ENCODE peak calls at places on chromosome 22, in four cellular contexts. One of them, this sample, is unnamed.

GRCh38 chr22:42091446-42091764 is 833 bp upstream of the NDUFA6 start:
- DNase-seq in IMR-90: no peak
- DNase-seq in transverse colon: no peak
- DNase-seq in heart left ventricle: no peak
- DNase-seq in this sample: no peak

GRCh38 chr22:30206964-30207363 is 39.6 kb downstream of the LIF start:
- DNase-seq in IMR-90: peak
- DNase-seq in transverse colon: no peak
- DNase-seq in heart left ventricle: no peak
- DNase-seq in this sample: no peak

GRCh38 chr22:47195676-47196492 is 433.4 kb downstream of the TBC1D22A start:
- DNase-seq in IMR-90: no peak
- DNase-seq in transverse colon: no peak
- DNase-seq in heart left ventricle: peak
- DNase-seq in this sample: no peak

GRCh38 chr22:29208879-29209623 is 3.4 kb downstream of the EMID1 start:
- DNase-seq in IMR-90: no peak
- DNase-seq in transverse colon: peak
- DNase-seq in heart left ventricle: no peak
- DNase-seq in this sample: no peak

GRCh38 chr22:29073618-29074275 is 912 bp downstream of the KREMEN1 start:
- DNase-seq in IMR-90: no peak
- DNase-seq in transverse colon: peak
- DNase-seq in heart left ventricle: peak
- DNase-seq in this sample: peak

GRCh38 chr22:30390974-30391691 is 3.9 kb upstream of the RNF215 start:
- DNase-seq in IMR-90: peak
- DNase-seq in transverse colon: peak
- DNase-seq in heart left ventricle: peak
- DNase-seq in this sample: peak

GRCh38 chr22:49119551-49119952 is 708.1 kb downstream of the BRD1 start:
- DNase-seq in IMR-90: no peak
- DNase-seq in transverse colon: no peak
- DNase-seq in heart left ventricle: no peak
- DNase-seq in this sample: no peak

GRCh38 chr22:18065256-18065655 is 12.5 kb upstream of the PEX26 start:
- DNase-seq in IMR-90: no peak
- DNase-seq in transverse colon: no peak
- DNase-seq in heart left ventricle: no peak
- DNase-seq in this sample: no peak

GRCh38 chr22:28674121-28674563 is 5.5 kb downstream of the TTC28 start:
- DNase-seq in IMR-90: peak
- DNase-seq in transverse colon: no peak
- DNase-seq in heart left ventricle: no peak
- DNase-seq in this sample: no peak

GRCh38 chr22:44337658-44338004 is 24.9 kb upstream of the SHISAL1 start:
- DNase-seq in IMR-90: peak
- DNase-seq in transverse colon: peak
- DNase-seq in heart left ventricle: no peak
- DNase-seq in this sample: no peak

GRCh38 chr22:26159886-26160285 is 9.4 kb upstream of the SEZ6L start:
- DNase-seq in IMR-90: no peak
- DNase-seq in transverse colon: no peak
- DNase-seq in heart left ventricle: no peak
- DNase-seq in this sample: no peak

GRCh38 chr22:44259366-44260215 is 53.2 kb downstream of the SHISAL1 start:
- DNase-seq in IMR-90: no peak
- DNase-seq in transverse colon: no peak
- DNase-seq in heart left ventricle: no peak
- DNase-seq in this sample: no peak

GRCh38 chr22:27212617-27213177 is 555.3 kb downstream of the MIAT start:
- DNase-seq in IMR-90: peak
- DNase-seq in transverse colon: peak
- DNase-seq in heart left ventricle: peak
- DNase-seq in this sample: peak

GRCh38 chr22:43171607-43172006 is 15.3 kb downstream of the TTLL12 start:
- DNase-seq in IMR-90: no peak
- DNase-seq in transverse colon: peak
- DNase-seq in heart left ventricle: no peak
- DNase-seq in this sample: no peak

GRCh38 chr22:48268771-48269552 is 1506.5 kb downstream of the TBC1D22A start:
- DNase-seq in IMR-90: no peak
- DNase-seq in transverse colon: no peak
- DNase-seq in heart left ventricle: no peak
- DNase-seq in this sample: no peak

GRCh38 chr22:47275479-47276218 is 513.2 kb downstream of the TBC1D22A start:
- DNase-seq in IMR-90: no peak
- DNase-seq in transverse colon: no peak
- DNase-seq in heart left ventricle: no peak
- DNase-seq in this sample: no peak

GRCh38 chr22:43446037-43446803 is 34.4 kb downstream of the MPPED1 start:
- DNase-seq in IMR-90: peak
- DNase-seq in transverse colon: no peak
- DNase-seq in heart left ventricle: no peak
- DNase-seq in this sample: no peak

GRCh38 chr22:25403752-25404471 is 160.6 kb upstream of the GRK3 start:
- DNase-seq in IMR-90: peak
- DNase-seq in transverse colon: no peak
- DNase-seq in heart left ventricle: no peak
- DNase-seq in this sample: no peak

GRCh38 chr22:41939981-41940852 is 6.7 kb downstream of the CENPM start:
- DNase-seq in IMR-90: no peak
- DNase-seq in transverse colon: peak
- DNase-seq in heart left ventricle: no peak
- DNase-seq in this sample: peak

GRCh38 chr22:30903876-30904460 is 64.6 kb downstream of the MORC2 start:
- DNase-seq in IMR-90: no peak
- DNase-seq in transverse colon: no peak
- DNase-seq in heart left ventricle: no peak
- DNase-seq in this sample: no peak

GRCh38 chr22:26995222-26995621 is 337.8 kb downstream of the MIAT start:
- DNase-seq in IMR-90: no peak
- DNase-seq in transverse colon: peak
- DNase-seq in heart left ventricle: no peak
- DNase-seq in this sample: no peak

GRCh38 chr22:22787151-22787550 is 100.5 kb upstream of the IGLL5 start:
- DNase-seq in IMR-90: no peak
- DNase-seq in transverse colon: no peak
- DNase-seq in heart left ventricle: no peak
- DNase-seq in this sample: no peak

GRCh38 chr22:22786301-22787115 is 101.1 kb upstream of the IGLL5 start:
- DNase-seq in IMR-90: no peak
- DNase-seq in transverse colon: no peak
- DNase-seq in heart left ventricle: no peak
- DNase-seq in this sample: no peak

GRCh38 chr22:22788460-22789037 is 99.1 kb upstream of the IGLL5 start:
- DNase-seq in IMR-90: no peak
- DNase-seq in transverse colon: no peak
- DNase-seq in heart left ventricle: no peak
- DNase-seq in this sample: no peak

GRCh38 chr22:22789233-22789921 is 98.2 kb upstream of the IGLL5 start:
- DNase-seq in IMR-90: no peak
- DNase-seq in transverse colon: no peak
- DNase-seq in heart left ventricle: no peak
- DNase-seq in this sample: no peak

DNA sequence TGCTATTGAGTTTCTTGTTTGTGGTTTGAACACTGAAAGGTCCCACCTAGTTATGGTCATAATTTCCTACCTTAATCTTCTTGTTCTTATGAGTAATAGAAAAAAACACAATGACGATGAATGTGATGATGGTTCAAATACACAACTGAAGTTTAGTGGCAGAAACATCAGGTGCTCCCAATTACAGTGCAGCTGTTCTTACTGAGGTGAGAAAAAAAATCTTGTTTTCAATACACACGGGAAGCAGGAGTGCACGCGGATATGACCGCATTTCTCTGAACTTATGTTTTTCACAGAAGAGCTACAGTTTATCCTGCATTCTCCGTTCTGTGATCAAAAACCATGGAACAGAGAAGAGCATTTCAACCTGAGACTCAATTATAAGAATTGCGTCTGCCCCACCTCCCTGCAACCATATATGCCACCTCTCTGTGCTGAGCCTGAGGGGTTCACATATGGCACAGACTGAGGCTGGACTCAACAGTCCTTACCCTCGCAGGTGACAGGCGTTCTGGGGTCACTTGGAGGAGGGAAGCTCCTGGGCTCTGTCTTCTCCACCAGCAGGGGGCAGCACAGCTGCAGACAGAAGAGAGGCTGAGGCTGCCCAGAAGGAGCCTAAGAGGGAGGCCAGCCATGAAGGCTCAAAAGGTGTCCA is 99.7 kb upstream of the IGLL5 start:
- DNase-seq in IMR-90: peak
- DNase-seq in transverse colon: peak
- DNase-seq in heart left ventricle: peak
- DNase-seq in this sample: no peak
- H3K27ac ChIP-seq in IMR-90: no peak
- H3K27ac ChIP-seq in transverse colon: no peak
- H3K27ac ChIP-seq in heart left ventricle: no peak
- H3K27ac ChIP-seq in this sample: no peak

GRCh38 chr22:40651057-40651456 is 14.5 kb upstream of the MRTFA start:
- DNase-seq in IMR-90: no peak
- DNase-seq in transverse colon: no peak
- DNase-seq in heart left ventricle: no peak
- DNase-seq in this sample: no peak

GRCh38 chr22:40641269-40641668 is 4.8 kb upstream of the MRTFA start:
- DNase-seq in IMR-90: no peak
- DNase-seq in transverse colon: no peak
- DNase-seq in heart left ventricle: no peak
- DNase-seq in this sample: no peak

GRCh38 chr22:40642316-40642715 is 5.8 kb upstream of the MRTFA start:
- DNase-seq in IMR-90: no peak
- DNase-seq in transverse colon: no peak
- DNase-seq in heart left ventricle: no peak
- DNase-seq in this sample: no peak

GRCh38 chr22:40648386-40648785 is 11.9 kb upstream of the MRTFA start:
- DNase-seq in IMR-90: no peak
- DNase-seq in transverse colon: peak
- DNase-seq in heart left ventricle: no peak
- DNase-seq in this sample: no peak

DNA sequence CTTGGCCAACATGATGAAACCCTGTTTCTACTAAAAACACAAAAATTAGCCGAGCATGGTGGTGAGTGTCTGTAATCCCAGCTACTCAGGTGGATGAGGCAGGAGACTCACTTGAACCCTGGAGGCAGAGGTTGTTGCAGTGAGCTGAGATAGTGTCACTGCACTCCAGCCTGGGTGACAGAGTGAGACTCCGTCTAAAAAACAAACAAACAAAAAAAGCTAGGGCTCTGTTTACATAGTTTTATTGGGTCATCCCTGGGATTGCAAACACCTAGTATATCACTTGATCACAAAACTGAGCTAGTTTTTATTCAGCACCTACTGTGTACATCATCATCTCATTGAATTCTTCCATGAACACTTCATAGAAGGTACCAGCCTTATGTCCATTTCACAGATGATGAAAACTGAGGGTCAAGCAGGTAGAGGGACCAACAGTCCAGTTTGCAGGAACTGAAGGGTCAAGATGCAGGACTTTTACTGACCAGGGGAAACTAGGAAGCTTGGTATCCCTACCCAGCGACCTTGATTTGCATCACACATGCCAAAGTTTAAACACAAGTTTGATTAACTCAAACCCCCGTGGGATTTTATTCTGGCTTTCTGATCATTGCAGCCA is 9.2 kb upstream of the MRTFA start:
- DNase-seq in IMR-90: no peak
- DNase-seq in transverse colon: no peak
- DNase-seq in heart left ventricle: no peak
- DNase-seq in this sample: no peak
- H3K4me3 ChIP-seq in IMR-90: no peak
- H3K4me3 ChIP-seq in transverse colon: no peak
- H3K4me3 ChIP-seq in heart left ventricle: no peak
- H3K4me3 ChIP-seq in this sample: no peak

GRCh38 chr22:35837328-35837727 is 119.7 kb downstream of the APOL5 start:
- DNase-seq in IMR-90: no peak
- DNase-seq in transverse colon: no peak
- DNase-seq in heart left ventricle: no peak
- DNase-seq in this sample: no peak

GRCh38 chr22:35838849-35839646 is 121.4 kb downstream of the APOL5 start:
- DNase-seq in IMR-90: peak
- DNase-seq in transverse colon: peak
- DNase-seq in heart left ventricle: no peak
- DNase-seq in this sample: peak

GRCh38 chr22:35834080-35834479 is 116.4 kb downstream of the APOL5 start:
- DNase-seq in IMR-90: no peak
- DNase-seq in transverse colon: no peak
- DNase-seq in heart left ventricle: no peak
- DNase-seq in this sample: no peak

GRCh38 chr22:35835267-35835997 is 117.8 kb downstream of the APOL5 start:
- DNase-seq in IMR-90: peak
- DNase-seq in transverse colon: no peak
- DNase-seq in heart left ventricle: no peak
- DNase-seq in this sample: no peak

DNA sequence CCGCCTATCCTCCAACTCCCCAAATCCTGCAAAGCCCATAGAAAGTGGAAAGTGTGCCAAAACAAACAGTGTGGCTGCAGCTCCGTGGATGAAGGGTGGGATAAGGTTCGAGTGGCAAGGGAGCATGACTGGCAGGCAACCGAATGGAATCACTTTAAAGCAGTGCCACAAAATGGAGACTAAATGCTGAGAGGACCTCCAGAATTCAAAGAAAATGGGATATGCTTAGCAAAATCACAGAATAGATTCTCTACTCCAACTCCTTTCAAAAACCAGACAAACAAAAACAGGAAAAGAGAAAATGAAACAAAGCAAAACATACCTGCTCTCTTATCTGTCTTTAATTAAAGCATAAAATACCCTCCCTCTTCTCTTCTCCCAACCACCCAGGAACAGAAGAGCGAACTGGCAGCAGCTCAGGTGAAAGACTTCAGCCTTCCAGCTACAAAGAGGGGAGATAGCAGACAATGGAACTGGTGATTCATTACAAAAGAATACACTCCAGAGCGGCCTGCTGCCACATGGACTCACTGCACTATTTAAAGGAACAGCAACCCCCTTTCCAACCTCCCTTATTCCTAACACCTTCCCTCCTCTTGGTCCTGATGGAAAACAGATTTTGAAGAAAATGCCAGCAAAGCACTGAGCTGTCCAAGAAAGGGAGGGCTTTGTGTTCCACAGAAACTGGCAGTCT is 118.5 kb downstream of the APOL5 start:
- DNase-seq in IMR-90: peak
- DNase-seq in transverse colon: peak
- DNase-seq in heart left ventricle: peak
- DNase-seq in this sample: peak
- H3K27ac ChIP-seq in IMR-90: peak
- H3K27ac ChIP-seq in transverse colon: peak
- H3K27ac ChIP-seq in heart left ventricle: peak
- H3K27ac ChIP-seq in this sample: peak

GRCh38 chr22:45969801-45970464 is 7.0 kb downstream of the WNT7B start:
- DNase-seq in IMR-90: no peak
- DNase-seq in transverse colon: no peak
- DNase-seq in heart left ventricle: no peak
- DNase-seq in this sample: no peak
- H3K4me3 ChIP-seq in IMR-90: no peak
- H3K4me3 ChIP-seq in transverse colon: no peak
- H3K4me3 ChIP-seq in heart left ventricle: no peak
- H3K4me3 ChIP-seq in this sample: no peak

GRCh38 chr22:37703906-37704305 is 7.1 kb downstream of the TRIOBP start:
- DNase-seq in IMR-90: peak
- DNase-seq in transverse colon: no peak
- DNase-seq in heart left ventricle: no peak
- DNase-seq in this sample: no peak
- H3K27ac ChIP-seq in IMR-90: no peak
- H3K27ac ChIP-seq in transverse colon: no peak
- H3K27ac ChIP-seq in heart left ventricle: no peak
- H3K27ac ChIP-seq in this sample: no peak